ENCODE peak calls at places on chromosomes 13 and 19, in eight cellular contexts. One of them, this sample, is unnamed.

GRCh38 chr13:81275666-81276258 is 934.8 kb upstream of the SPRY2 start:
- DNase-seq in uterus: no peak
- DNase-seq in Peyer's patch: no peak
- DNase-seq in IMR-90: no peak
- DNase-seq in esophagus squamous epithelium: no peak
- DNase-seq in endothelial cell of umbilical vein: no peak
- DNase-seq in breast epithelium: no peak
- DNase-seq in HCT116: no peak
- DNase-seq in this sample: no peak

GRCh38 chr13:106617561-106617960 is 49.6 kb upstream of the ARGLU1 start:
- DNase-seq in uterus: no peak
- DNase-seq in Peyer's patch: no peak
- DNase-seq in IMR-90: peak
- DNase-seq in esophagus squamous epithelium: no peak
- DNase-seq in endothelial cell of umbilical vein: peak
- DNase-seq in breast epithelium: no peak
- DNase-seq in HCT116: no peak
- DNase-seq in this sample: no peak

GRCh38 chr19:24099829-24100228 is 12.8 kb downstream of the ZNF254 start:
- DNase-seq in uterus: no peak
- DNase-seq in Peyer's patch: no peak
- DNase-seq in IMR-90: peak
- DNase-seq in esophagus squamous epithelium: no peak
- DNase-seq in endothelial cell of umbilical vein: no peak
- DNase-seq in breast epithelium: no peak
- DNase-seq in HCT116: no peak
- DNase-seq in this sample: no peak

GRCh38 chr13:110128546-110128945 is 178.4 kb downstream of the COL4A1 start:
- DNase-seq in uterus: no peak
- DNase-seq in Peyer's patch: no peak
- DNase-seq in IMR-90: no peak
- DNase-seq in esophagus squamous epithelium: no peak
- DNase-seq in endothelial cell of umbilical vein: no peak
- DNase-seq in breast epithelium: no peak
- DNase-seq in HCT116: no peak
- DNase-seq in this sample: no peak

GRCh38 chr19:17348700-17349099 is 11.3 kb downstream of the GTPBP3 start:
- DNase-seq in uterus: peak
- DNase-seq in Peyer's patch: no peak
- DNase-seq in IMR-90: peak
- DNase-seq in esophagus squamous epithelium: no peak
- DNase-seq in endothelial cell of umbilical vein: peak
- DNase-seq in breast epithelium: no peak
- DNase-seq in HCT116: no peak
- DNase-seq in this sample: no peak

GRCh38 chr13:88436974-88437373 is 765.8 kb downstream of the SLITRK5 start:
- DNase-seq in uterus: no peak
- DNase-seq in Peyer's patch: no peak
- DNase-seq in IMR-90: no peak
- DNase-seq in esophagus squamous epithelium: no peak
- DNase-seq in endothelial cell of umbilical vein: no peak
- DNase-seq in breast epithelium: no peak
- DNase-seq in HCT116: no peak
- DNase-seq in this sample: no peak

GRCh38 chr13:102333320-102334181 is 68.3 kb downstream of the FGF14 start:
- DNase-seq in uterus: no peak
- DNase-seq in Peyer's patch: no peak
- DNase-seq in IMR-90: no peak
- DNase-seq in esophagus squamous epithelium: no peak
- DNase-seq in endothelial cell of umbilical vein: no peak
- DNase-seq in breast epithelium: no peak
- DNase-seq in HCT116: no peak
- DNase-seq in this sample: no peak

GRCh38 chr19:33231511-33231910 is 5.9 kb upstream of the SLC7A10 start:
- DNase-seq in uterus: no peak
- DNase-seq in Peyer's patch: no peak
- DNase-seq in IMR-90: peak
- DNase-seq in esophagus squamous epithelium: no peak
- DNase-seq in endothelial cell of umbilical vein: no peak
- DNase-seq in breast epithelium: no peak
- DNase-seq in HCT116: no peak
- DNase-seq in this sample: no peak

GRCh38 chr19:35229601-35230000 is 1.1 kb upstream of the FAM187B start:
- DNase-seq in uterus: no peak
- DNase-seq in Peyer's patch: peak
- DNase-seq in IMR-90: no peak
- DNase-seq in esophagus squamous epithelium: no peak
- DNase-seq in endothelial cell of umbilical vein: no peak
- DNase-seq in breast epithelium: no peak
- DNase-seq in HCT116: no peak
- DNase-seq in this sample: no peak

DNA sequence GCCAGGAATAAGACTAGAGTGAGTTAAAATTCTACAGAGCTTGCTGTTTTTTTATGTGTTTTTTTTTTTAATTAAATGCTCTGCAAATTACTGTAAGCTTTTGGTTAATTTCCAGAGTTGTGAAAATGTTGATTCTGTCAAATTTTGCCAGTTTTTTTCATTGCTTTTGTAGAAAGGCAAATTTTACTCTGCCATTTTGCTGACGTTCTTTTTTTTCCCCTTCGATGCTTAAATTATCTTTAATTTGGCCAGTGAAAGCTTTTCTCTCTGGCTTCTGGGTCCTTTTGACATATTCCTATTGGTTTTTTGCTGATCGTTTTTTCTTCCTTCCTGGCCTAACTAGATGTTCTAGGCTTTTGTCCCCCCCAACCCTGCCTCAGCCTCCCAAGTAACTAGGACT is 23.8 kb upstream of the EVI5L start:
- DNase-seq in uterus: no peak
- DNase-seq in Peyer's patch: no peak
- DNase-seq in IMR-90: no peak
- DNase-seq in esophagus squamous epithelium: no peak
- DNase-seq in endothelial cell of umbilical vein: no peak
- DNase-seq in breast epithelium: no peak
- DNase-seq in HCT116: no peak
- DNase-seq in this sample: no peak
- TF ChIP-seq CTCF in uterus: no peak
- TF ChIP-seq CTCF in Peyer's patch: no peak
- TF ChIP-seq CTCF in IMR-90: no peak
- TF ChIP-seq CTCF in esophagus squamous epithelium: no peak
- TF ChIP-seq CTCF in endothelial cell of umbilical vein: no peak
- TF ChIP-seq CTCF in breast epithelium: no peak
- TF ChIP-seq CTCF in HCT116: no peak
- TF ChIP-seq CTCF in this sample: no peak

GRCh38 chr13:109012115-109012514 is 382.7 kb downstream of the MYO16 start:
- DNase-seq in uterus: no peak
- DNase-seq in Peyer's patch: no peak
- DNase-seq in IMR-90: no peak
- DNase-seq in esophagus squamous epithelium: no peak
- DNase-seq in endothelial cell of umbilical vein: no peak
- DNase-seq in breast epithelium: no peak
- DNase-seq in HCT116: no peak
- DNase-seq in this sample: no peak

GRCh38 chr13:109009756-109010155 is 380.3 kb downstream of the MYO16 start:
- DNase-seq in uterus: no peak
- DNase-seq in Peyer's patch: no peak
- DNase-seq in IMR-90: no peak
- DNase-seq in esophagus squamous epithelium: no peak
- DNase-seq in endothelial cell of umbilical vein: no peak
- DNase-seq in breast epithelium: no peak
- DNase-seq in HCT116: no peak
- DNase-seq in this sample: no peak

GRCh38 chr13:109010912-109011311 is 381.5 kb downstream of the MYO16 start:
- DNase-seq in uterus: no peak
- DNase-seq in Peyer's patch: no peak
- DNase-seq in IMR-90: no peak
- DNase-seq in esophagus squamous epithelium: no peak
- DNase-seq in endothelial cell of umbilical vein: no peak
- DNase-seq in breast epithelium: no peak
- DNase-seq in HCT116: no peak
- DNase-seq in this sample: no peak

DNA sequence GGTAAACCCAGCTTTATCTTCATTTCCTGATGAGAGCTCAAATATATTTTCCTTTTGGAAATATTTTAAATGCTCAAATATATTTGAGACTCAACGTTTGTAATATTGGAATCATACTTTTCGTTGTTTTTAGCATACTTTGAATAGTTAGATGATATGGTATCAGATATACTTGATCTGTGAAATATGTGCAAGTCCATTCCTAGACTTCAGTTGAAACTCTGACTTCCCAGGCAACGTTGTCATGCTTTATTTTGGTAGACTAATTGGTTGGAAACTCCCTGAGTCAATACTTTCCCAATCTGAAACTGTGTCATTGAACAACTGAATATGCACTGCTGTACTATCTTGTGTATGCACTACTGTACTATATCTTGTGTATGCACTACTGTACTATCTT is 378.5 kb downstream of the MYO16 start:
- DNase-seq in uterus: no peak
- DNase-seq in Peyer's patch: no peak
- DNase-seq in IMR-90: peak
- DNase-seq in esophagus squamous epithelium: no peak
- DNase-seq in endothelial cell of umbilical vein: no peak
- DNase-seq in breast epithelium: no peak
- DNase-seq in HCT116: no peak
- DNase-seq in this sample: no peak
- H3K4me3 ChIP-seq in uterus: no peak
- H3K4me3 ChIP-seq in Peyer's patch: no peak
- H3K4me3 ChIP-seq in IMR-90: no peak
- H3K4me3 ChIP-seq in esophagus squamous epithelium: no peak
- H3K4me3 ChIP-seq in endothelial cell of umbilical vein: no peak
- H3K4me3 ChIP-seq in breast epithelium: no peak
- H3K4me3 ChIP-seq in HCT116: no peak
- H3K4me3 ChIP-seq in this sample: no peak

GRCh38 chr19:18388328-18389094 is 2.6 kb downstream of the GDF15 start:
- DNase-seq in uterus: peak
- DNase-seq in Peyer's patch: peak
- DNase-seq in IMR-90: no peak
- DNase-seq in esophagus squamous epithelium: peak
- DNase-seq in endothelial cell of umbilical vein: peak
- DNase-seq in breast epithelium: peak
- DNase-seq in HCT116: no peak
- DNase-seq in this sample: peak
- TF ChIP-seq POLR2A in uterus: no peak
- TF ChIP-seq POLR2A in Peyer's patch: peak
- TF ChIP-seq POLR2A in IMR-90: no peak
- TF ChIP-seq POLR2A in esophagus squamous epithelium: no peak
- TF ChIP-seq POLR2A in endothelial cell of umbilical vein: peak
- TF ChIP-seq POLR2A in breast epithelium: no peak
- TF ChIP-seq POLR2A in HCT116: no peak
- TF ChIP-seq POLR2A in this sample: peak

GRCh38 chr13:48539550-48539949 is 6.7 kb upstream of the RCBTB2 start:
- DNase-seq in uterus: no peak
- DNase-seq in Peyer's patch: no peak
- DNase-seq in IMR-90: no peak
- DNase-seq in esophagus squamous epithelium: no peak
- DNase-seq in endothelial cell of umbilical vein: no peak
- DNase-seq in breast epithelium: no peak
- DNase-seq in HCT116: no peak
- DNase-seq in this sample: no peak

GRCh38 chr13:48533986-48534600 is 1.2 kb upstream of the RCBTB2 start:
- DNase-seq in uterus: no peak
- DNase-seq in Peyer's patch: no peak
- DNase-seq in IMR-90: no peak
- DNase-seq in esophagus squamous epithelium: no peak
- DNase-seq in endothelial cell of umbilical vein: no peak
- DNase-seq in breast epithelium: no peak
- DNase-seq in HCT116: no peak
- DNase-seq in this sample: no peak

GRCh38 chr13:48534911-48535501 is 2.1 kb upstream of the RCBTB2 start:
- DNase-seq in uterus: no peak
- DNase-seq in Peyer's patch: no peak
- DNase-seq in IMR-90: no peak
- DNase-seq in esophagus squamous epithelium: no peak
- DNase-seq in endothelial cell of umbilical vein: no peak
- DNase-seq in breast epithelium: no peak
- DNase-seq in HCT116: no peak
- DNase-seq in this sample: no peak

GRCh38 chr13:48535791-48536190 is 2.9 kb upstream of the RCBTB2 start:
- DNase-seq in uterus: no peak
- DNase-seq in Peyer's patch: no peak
- DNase-seq in IMR-90: no peak
- DNase-seq in esophagus squamous epithelium: no peak
- DNase-seq in endothelial cell of umbilical vein: no peak
- DNase-seq in breast epithelium: no peak
- DNase-seq in HCT116: no peak
- DNase-seq in this sample: no peak

DNA sequence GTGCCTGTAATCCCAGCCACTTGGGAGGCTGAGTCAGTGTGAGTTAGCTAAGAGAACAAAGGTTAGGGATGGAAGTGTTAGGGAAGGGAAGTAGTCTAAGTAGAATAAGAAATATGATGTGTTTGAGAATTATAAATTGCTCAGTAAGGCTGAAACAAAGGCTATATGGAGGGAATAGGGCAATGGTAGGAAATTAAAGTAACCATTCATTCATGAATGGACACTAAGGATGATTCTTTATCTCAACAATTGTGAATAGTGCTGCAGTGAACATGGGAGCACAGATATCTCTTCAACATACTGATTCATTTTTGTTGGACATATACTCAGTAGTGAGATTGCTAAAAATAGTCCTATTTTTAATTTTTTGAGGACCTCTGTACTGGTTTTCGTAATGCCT is 4.0 kb upstream of the RCBTB2 start:
- DNase-seq in uterus: no peak
- DNase-seq in Peyer's patch: no peak
- DNase-seq in IMR-90: no peak
- DNase-seq in esophagus squamous epithelium: no peak
- DNase-seq in endothelial cell of umbilical vein: no peak
- DNase-seq in breast epithelium: no peak
- DNase-seq in HCT116: no peak
- DNase-seq in this sample: no peak
- TF ChIP-seq CTCF in uterus: no peak
- TF ChIP-seq CTCF in Peyer's patch: no peak
- TF ChIP-seq CTCF in IMR-90: no peak
- TF ChIP-seq CTCF in esophagus squamous epithelium: no peak
- TF ChIP-seq CTCF in endothelial cell of umbilical vein: no peak
- TF ChIP-seq CTCF in breast epithelium: no peak
- TF ChIP-seq CTCF in HCT116: no peak
- TF ChIP-seq CTCF in this sample: no peak

DNA sequence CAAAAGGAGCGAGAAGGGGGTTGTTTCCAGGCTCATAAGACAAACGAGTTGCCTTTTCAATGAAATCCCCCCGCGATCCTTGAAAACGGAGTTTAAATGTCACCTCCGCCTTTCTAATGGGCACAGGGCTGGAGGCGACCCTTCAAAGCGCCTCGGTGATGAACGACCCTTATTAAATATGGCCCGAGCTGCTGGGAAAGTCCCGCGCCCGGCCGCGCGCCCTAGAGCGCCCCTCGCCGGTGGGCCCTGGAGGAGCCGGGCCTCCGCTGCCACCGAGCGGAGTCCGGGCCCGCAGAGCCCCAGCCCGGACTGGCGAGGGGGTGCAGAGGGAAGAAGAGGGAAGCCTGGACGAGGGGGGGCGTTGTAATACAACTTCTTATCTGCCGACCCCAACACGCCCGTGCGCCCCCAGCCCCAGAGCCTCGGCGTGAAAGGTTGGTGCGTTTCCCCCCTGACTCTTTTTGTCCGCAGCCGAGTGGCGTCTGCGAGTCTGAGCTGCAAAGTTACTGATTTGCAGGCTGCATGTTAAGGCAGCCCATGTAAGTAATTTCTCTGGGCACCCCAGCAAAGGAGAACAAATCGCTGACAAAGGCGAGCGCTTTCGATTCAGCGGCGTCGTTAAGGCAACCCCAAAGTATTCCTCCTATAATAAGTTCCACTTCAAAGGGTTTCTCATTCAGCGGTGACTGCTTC is 11.9 kb downstream of the ZIC5 start:
- DNase-seq in uterus: no peak
- DNase-seq in Peyer's patch: no peak
- DNase-seq in IMR-90: no peak
- DNase-seq in esophagus squamous epithelium: no peak
- DNase-seq in endothelial cell of umbilical vein: no peak
- DNase-seq in breast epithelium: no peak
- DNase-seq in HCT116: no peak
- DNase-seq in this sample: no peak
- H3K4me3 ChIP-seq in uterus: no peak
- H3K4me3 ChIP-seq in Peyer's patch: no peak
- H3K4me3 ChIP-seq in IMR-90: no peak
- H3K4me3 ChIP-seq in esophagus squamous epithelium: no peak
- H3K4me3 ChIP-seq in endothelial cell of umbilical vein: no peak
- H3K4me3 ChIP-seq in breast epithelium: peak
- H3K4me3 ChIP-seq in HCT116: no peak
- H3K4me3 ChIP-seq in this sample: no peak

This sample was measured in gastrocnemius medialis.